ENCODE peak calls at places on chromosomes 3 and 15, in six cellular contexts. V, J, X, E, L and M are unnamed samples.

GRCh38 chr3:126257984-126258383 is 77.6 kb upstream of the ALDH1L1 start:
- DNase-seq in X (no peak), J (no peak), V (no peak), L (no peak), E (no peak), M (no peak)

GRCh38 chr15:101193063-101193712 is 58.7 kb downstream of the CHSY1 start:
- DNase-seq in L (peak), E (no peak), J (no peak), V (no peak), X (no peak), M (peak)

GRCh38 chr3:50573566-50574279 is 4.4 kb downstream of the HEMK1 start:
- DNase-seq in X (no peak), V (no peak), E (peak), J (no peak), L (no peak), M (no peak)

GRCh38 chr3:12193485-12194165 is 34.9 kb upstream of the TIMP4 start:
- DNase-seq in E (no peak), J (peak), X (peak), V (no peak), L (no peak), M (no peak)

GRCh38 chr3:12753275-12754028 is 5.6 kb downstream of the TMEM40 start:
- DNase-seq in J (no peak), L (no peak), X (no peak), V (no peak), E (no peak), M (no peak)

GRCh38 chr3:171284308-171285075 is 175.7 kb downstream of the TNIK start:
- DNase-seq in L (no peak), J (peak), V (peak), X (peak), E (no peak), M (no peak)

GRCh38 chr3:193641376-193641775 is 48.4 kb downstream of the OPA1 start:
- DNase-seq in J (no peak), X (no peak), V (no peak), E (no peak), L (no peak), M (no peak)

GRCh38 chr3:136141296-136141785 is 54.8 kb downstream of the MSL2 start:
- DNase-seq in E (no peak), X (no peak), J (no peak), V (no peak), L (no peak), M (no peak)

GRCh38 chr15:40323953-40324937 is 753 bp downstream of the INAFM2 start:
- DNase-seq in L (no peak), J (no peak), V (peak), X (no peak), E (peak), M (no peak)

GRCh38 chr15:25773248-25773647 is 89.9 kb downstream of the ATP10A start:
- DNase-seq in L (no peak), E (no peak), V (no peak), X (no peak), J (no peak), M (no peak)

GRCh38 chr3:47870702-47871255 is 67.8 kb downstream of the DHX30 start:
- DNase-seq in E (no peak), X (no peak), L (no peak), J (no peak), V (no peak), M (no peak)

GRCh38 chr3:160999268-160999667 is 105.9 kb downstream of the B3GALNT1 start:
- DNase-seq in E (no peak), V (peak), L (no peak), X (no peak), J (no peak), M (no peak)

GRCh38 chr3:64798316-64798715 is 110.5 kb upstream of the ADAMTS9 start:
- DNase-seq in J (no peak), X (no peak), V (no peak), L (peak), E (no peak), M (peak)

GRCh38 chr3:96007650-96008195 is 806.7 kb upstream of the EPHA6 start:
- DNase-seq in V (no peak), X (no peak), L (no peak), J (no peak), E (no peak), M (no peak)

GRCh38 chr3:190306513-190307163 is 15.6 kb downstream of the CLDN1 start:
- DNase-seq in X (no peak), L (peak), J (no peak), V (peak), E (no peak), M (no peak)

GRCh38 chr3:1734494-1735122 is 364.1 kb upstream of the CNTN4 start:
- DNase-seq in V (no peak), L (no peak), X (no peak), E (no peak), J (no peak), M (no peak)

GRCh38 chr15:71186971-71187960 is 72.0 kb downstream of the THSD4 start:
- DNase-seq in X (no peak), L (no peak), J (peak), V (no peak), E (no peak), M (no peak)

GRCh38 chr15:28191832-28192231 is 92.7 kb upstream of the OCA2 start:
- DNase-seq in L (peak), E (no peak), V (peak), X (peak), J (peak), M (peak)

GRCh38 chr3:16932877-16933276 is 48.1 kb downstream of the PLCL2 start:
- DNase-seq in J (no peak), V (no peak), X (no peak), E (no peak), L (no peak), M (no peak)

GRCh38 chr3:111695584-111696213 is 100.6 kb upstream of the ZBED2 start:
- DNase-seq in E (no peak), L (no peak), X (peak), J (no peak), V (no peak), M (no peak)

GRCh38 chr3:30576946-30577345 is 29.5 kb upstream of the TGFBR2 start:
- DNase-seq in E (no peak), L (no peak), X (no peak), J (no peak), V (no peak), M (no peak)

GRCh38 chr15:91522609-91523332 is 330.7 kb upstream of the SLCO3A1 start:
- DNase-seq in L (no peak), J (no peak), E (peak), V (no peak), X (no peak), M (no peak)

GRCh38 chr15:92711457-92711831 is 55.9 kb upstream of the FAM174B start:
- DNase-seq in V (no peak), X (no peak), J (no peak), L (no peak), E (no peak), M (no peak)

GRCh38 chr3:37443363-37444035 is 269.1 kb upstream of the LRRFIP2 start:
- DNase-seq in J (no peak), X (no peak), E (no peak), V (no peak), L (no peak), M (no peak)

GRCh38 chr3:126127904-126128303 is 44.0 kb upstream of the SLC41A3 start:
- DNase-seq in V (peak), J (peak), X (no peak), L (peak), E (no peak), M (peak)

GRCh38 chr15:81475471-81475870 is 101.5 kb upstream of the TMC3 start:
- DNase-seq in J (no peak), E (no peak), X (peak), L (no peak), V (no peak), M (no peak)

GRCh38 chr3:186057594-186057993 is 51.3 kb downstream of the ETV5 start:
- DNase-seq in V (no peak), L (no peak), J (no peak), X (no peak), E (no peak), M (no peak)

GRCh38 chr15:92161039-92161670 is 232.5 kb upstream of the ST8SIA2 start:
- DNase-seq in V (no peak), J (no peak), X (no peak), L (no peak), E (no peak), M (no peak)

DNA sequence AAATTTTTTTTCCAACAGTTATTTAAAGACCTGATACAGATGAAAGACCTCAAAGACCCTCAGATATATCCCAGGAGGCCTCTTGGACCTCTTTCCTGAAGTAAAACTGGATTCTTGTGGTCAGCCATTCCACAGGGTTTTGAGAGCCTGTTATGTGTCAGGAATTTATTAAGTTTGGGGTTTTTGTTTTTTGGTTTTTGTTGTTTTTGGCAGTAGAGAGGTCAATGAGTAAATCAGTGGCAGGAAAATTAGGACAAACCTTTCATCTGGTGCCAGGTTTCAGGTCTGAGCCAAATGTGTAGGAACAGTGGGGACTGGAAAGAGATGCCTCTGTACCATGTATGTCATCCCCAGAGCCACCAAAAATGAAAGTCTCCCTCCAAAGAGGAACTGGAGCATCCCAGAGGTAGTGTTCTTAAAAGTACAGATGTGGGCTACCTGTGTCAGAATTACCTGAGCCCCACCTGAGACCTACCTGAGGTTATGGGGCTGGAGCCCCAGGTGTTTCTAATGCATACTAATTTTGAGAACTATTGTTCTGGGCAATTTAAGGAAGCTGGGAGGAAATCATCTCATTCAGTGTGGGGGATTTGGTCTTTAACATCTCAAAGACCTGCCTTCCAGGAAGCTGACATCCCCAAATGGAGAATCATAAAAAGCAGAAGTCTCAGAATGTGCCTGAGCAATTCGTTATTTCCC is 520.5 kb upstream of the MDFIC2 start:
- DNase-seq in L (no peak), V (no peak), J (no peak), X (no peak), E (no peak), M (no peak)
- H3K27ac ChIP-seq in L (peak), V (no peak), J (no peak), X (peak), E (no peak), M (peak)

GRCh38 chr15:64861331-64861730 is 19.6 kb downstream of the PLEKHO2 start:
- DNase-seq in J (no peak), X (no peak), L (no peak), E (no peak), V (no peak), M (no peak)
- H3K27ac ChIP-seq in J (no peak), X (no peak), L (no peak), E (no peak), V (no peak), M (no peak)

GRCh38 chr15:64503197-64503596 is 42.8 kb downstream of the ZNF609 start:
- DNase-seq in L (no peak), E (peak), V (no peak), X (no peak), J (no peak), M (no peak)

GRCh38 chr15:64500695-64501395 is 40.5 kb downstream of the ZNF609 start:
- DNase-seq in X (no peak), J (no peak), E (no peak), V (no peak), L (no peak), M (no peak)

GRCh38 chr15:64501396-64501716 is 41.0 kb downstream of the ZNF609 start:
- DNase-seq in V (no peak), E (no peak), X (no peak), J (no peak), L (no peak), M (no peak)

GRCh38 chr15:64503640-64504039 is 43.3 kb downstream of the ZNF609 start:
- DNase-seq in J (no peak), X (no peak), L (no peak), E (peak), V (no peak), M (no peak)

DNA sequence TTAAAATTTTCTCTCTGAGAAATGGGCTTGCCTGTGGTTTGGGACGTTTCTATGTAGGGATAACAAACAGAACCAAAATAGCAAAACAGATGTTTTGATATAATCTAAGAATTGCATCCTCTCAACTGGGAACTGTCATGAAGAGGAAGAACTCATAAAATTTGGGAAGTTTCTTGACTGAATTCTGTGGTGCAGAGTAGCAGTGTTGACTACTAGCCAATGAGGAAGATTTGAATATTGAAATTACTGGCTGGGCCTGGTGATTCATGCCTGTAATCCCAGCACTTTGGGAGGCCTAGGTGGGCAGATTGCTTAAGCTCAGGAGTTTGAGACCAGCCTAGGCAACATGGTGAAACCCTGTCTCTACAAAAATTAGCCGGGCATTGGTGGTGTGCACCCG is 42.2 kb downstream of the ZNF609 start:
- DNase-seq in V (no peak), J (no peak), L (no peak), E (no peak), X (no peak), M (no peak)
- H3K27ac ChIP-seq in V (no peak), J (no peak), L (peak), E (peak), X (no peak), M (peak)

DNA sequence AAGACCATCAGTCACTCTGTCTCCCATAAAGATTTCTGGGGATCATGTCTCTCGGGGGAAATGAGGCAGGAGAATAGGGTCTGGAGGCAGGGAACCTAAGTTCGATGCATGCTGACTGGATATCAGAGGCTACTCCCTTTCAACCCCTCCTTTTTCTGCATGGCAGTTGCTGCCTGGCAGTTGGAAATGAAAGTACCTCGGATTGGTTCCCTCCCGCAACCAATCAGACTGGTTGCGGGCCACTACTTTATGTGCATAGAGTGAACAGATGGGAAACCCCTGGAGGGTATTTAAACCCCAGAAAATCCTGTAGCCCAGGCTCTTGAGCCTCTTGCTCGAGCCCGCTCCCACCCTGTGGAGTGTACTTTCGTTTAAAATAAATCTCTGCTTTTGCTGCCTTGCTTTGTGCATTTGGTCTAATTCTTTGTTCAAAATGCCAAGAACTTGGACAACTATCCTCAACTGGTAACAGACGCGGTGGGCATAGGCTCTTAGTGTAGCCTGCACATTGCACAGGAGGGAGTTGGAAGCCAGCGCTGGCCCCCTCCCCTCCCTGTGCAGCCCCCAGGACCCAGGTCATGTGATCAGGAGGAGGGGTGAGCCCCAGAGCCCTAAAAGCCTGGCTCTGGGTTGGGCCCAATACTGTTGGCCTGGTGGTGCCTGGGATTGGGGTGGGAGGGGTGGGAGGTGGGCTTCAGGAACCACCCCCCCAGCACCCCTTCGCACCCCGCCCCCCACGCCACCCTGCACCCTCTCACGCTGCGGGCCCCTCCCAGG is 26.9 kb downstream of the RHCG start:
- DNase-seq in V (no peak), J (no peak), L (no peak), X (no peak), E (no peak), M (no peak)
- H3K27ac ChIP-seq in V (peak), J (no peak), L (no peak), X (no peak), E (no peak), M (no peak)

DNA sequence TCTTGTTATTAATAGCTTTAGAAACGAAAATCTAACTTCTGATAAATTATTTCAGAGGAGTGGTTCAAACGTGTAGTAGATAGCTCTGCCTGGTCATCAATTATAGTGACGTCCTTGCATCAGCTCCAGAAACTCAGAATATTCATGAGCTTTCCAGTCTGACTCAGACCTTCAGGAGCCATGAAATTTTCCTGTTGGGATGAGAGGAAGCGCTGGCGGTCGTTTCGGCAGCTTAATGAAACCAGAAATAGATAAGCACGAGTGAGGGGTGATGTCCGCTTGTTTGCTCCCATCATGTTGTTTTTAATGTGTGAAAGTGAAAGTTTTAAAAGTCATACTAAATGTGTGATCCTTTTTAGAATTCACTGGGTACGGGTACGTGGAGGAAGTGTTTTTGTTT is 141.1 kb downstream of the PGPEP1L start:
- DNase-seq in V (no peak), L (no peak), J (peak), X (no peak), E (no peak), M (no peak)
- H3K27ac ChIP-seq in V (peak), L (peak), J (peak), X (peak), E (peak), M (peak)

DNA sequence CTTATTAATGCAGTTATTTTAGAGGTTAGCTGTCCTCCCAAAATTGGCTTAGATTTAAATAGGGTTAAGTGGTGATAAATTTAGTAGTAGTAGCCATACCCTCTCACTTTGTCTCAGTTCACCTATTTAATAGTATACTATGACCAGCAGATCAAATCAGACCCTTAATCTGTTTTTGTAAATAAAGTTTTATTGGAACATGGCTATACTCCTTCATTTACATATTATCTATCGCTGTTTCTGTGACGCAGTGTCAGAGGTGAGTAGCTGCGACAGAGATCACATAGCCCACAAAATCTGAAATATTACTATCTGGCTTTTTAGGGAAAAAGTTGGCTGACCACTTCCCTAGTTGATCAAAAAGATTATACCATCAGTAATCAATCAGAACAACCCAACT is 113.2 kb downstream of the FILIP1L start:
- DNase-seq in E (no peak), V (no peak), L (no peak), J (no peak), X (no peak), M (no peak)
- H3K27ac ChIP-seq in E (no peak), V (peak), L (no peak), J (no peak), X (no peak), M (no peak)

GRCh38 chr3:11055496-11055895 is 62.9 kb downstream of the SLC6A1 start:
- DNase-seq in J (no peak), E (no peak), X (no peak), L (no peak), V (no peak), M (no peak)

GRCh38 chr3:11054739-11055438 is 62.3 kb downstream of the SLC6A1 start:
- DNase-seq in X (no peak), J (no peak), V (no peak), E (no peak), L (no peak), M (no peak)

GRCh38 chr3:11050666-11051323 is 58.2 kb downstream of the SLC6A1 start:
- DNase-seq in E (no peak), V (no peak), J (no peak), L (no peak), X (no peak), M (no peak)

GRCh38 chr3:11056531-11057050 is 64.0 kb downstream of the SLC6A1 start:
- DNase-seq in X (no peak), L (no peak), V (no peak), J (no peak), E (no peak), M (no peak)

DNA sequence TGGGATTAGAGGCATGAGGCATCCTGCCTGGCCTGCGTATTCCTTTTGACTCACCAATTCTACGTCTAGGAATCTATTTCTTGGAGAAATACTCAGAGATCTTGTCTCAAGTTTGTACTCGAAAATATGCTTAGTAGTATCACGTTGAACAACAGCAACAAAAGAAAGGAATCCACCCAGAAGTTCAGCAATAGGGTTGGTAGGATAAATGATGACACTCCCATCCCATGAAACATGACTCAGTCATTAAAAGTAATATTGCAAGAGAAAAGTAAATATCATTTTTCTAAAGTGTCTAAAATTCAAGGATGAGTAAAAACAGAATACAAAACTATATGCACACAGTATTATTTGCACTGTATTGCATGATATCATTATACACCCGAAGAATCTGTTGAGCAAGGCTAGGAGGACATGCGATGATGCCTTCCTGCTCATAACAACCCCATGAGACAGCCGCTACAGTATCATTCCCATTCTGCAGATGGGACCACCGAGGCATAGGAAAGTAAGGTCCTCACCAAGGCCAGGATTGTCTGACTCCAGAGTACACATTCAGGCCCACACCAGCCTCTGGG is 61.5 kb downstream of the SLC6A1 start:
- DNase-seq in L (no peak), V (no peak), E (no peak), J (no peak), X (no peak), M (no peak)
- H3K27ac ChIP-seq in L (no peak), V (no peak), E (no peak), J (no peak), X (no peak), M (no peak)